ENCODE peak calls at places on chromosomes 7 and 10, in ten cellular contexts. B, Q, F, H, N, G, C, U, A and E are unnamed samples.

GRCh38 chr10:35216303-35216905 is 89.8 kb downstream of the CREM start:
- DNase-seq in U (no peak), Q (peak; percentile 28), H (peak; percentile 21), C (peak; percentile 52), G (peak; percentile 46), N (peak; percentile 48), A (no peak), F (peak; percentile 25), B (peak; percentile 38), E (no peak)

GRCh38 chr7:69452797-69453196 is 145.5 kb upstream of the AUTS2 start:
- DNase-seq in A (no peak), N (no peak), G (no peak), U (no peak), B (no peak), Q (no peak), F (no peak), H (no peak), C (no peak), E (no peak)

GRCh38 chr7:78565784-78566183 is 767.2 kb downstream of the PHTF2 start:
- DNase-seq in A (no peak), Q (no peak), H (no peak), B (no peak), N (no peak), G (no peak), F (no peak), C (no peak), U (no peak), E (no peak)

GRCh38 chr10:102403115-102403514 is 7.6 kb downstream of the NFKB2 start:
- DNase-seq in N (no peak), F (no peak), B (no peak), Q (no peak), H (no peak), U (no peak), C (no peak), G (no peak), A (no peak), E (no peak)

GRCh38 chr7:139523988-139524815 is 717 bp downstream of the CLEC2L start:
- DNase-seq in A (no peak), F (no peak), G (no peak), C (no peak), Q (no peak), B (no peak), N (no peak), U (no peak), H (no peak), E (no peak)

GRCh38 chr10:4765428-4765827 is 60.6 kb upstream of the AKR1E2 start:
- DNase-seq in U (no peak), G (no peak), N (no peak), Q (no peak), B (no peak), F (no peak), A (no peak), H (peak; percentile 56), C (no peak), E (no peak)

GRCh38 chr10:132630666-132631347 is 93.2 kb downstream of the INPP5A start:
- DNase-seq in H (no peak), B (peak; percentile 49), A (no peak), F (peak; percentile 84), U (no peak), C (peak; percentile 51), N (peak; percentile 57), Q (peak; percentile 37), G (peak; percentile 65), E (no peak)

GRCh38 chr10:25047902-25048301 is 31.5 kb downstream of the THNSL1 start:
- DNase-seq in U (no peak), Q (no peak), A (no peak), H (peak; percentile 66), B (no peak), N (peak; percentile 96), F (no peak), C (no peak), G (peak; percentile 53), E (no peak)

GRCh38 chr10:5948999-5949759 is 28.2 kb downstream of the IL15RA start:
- DNase-seq in U (peak; percentile 36), C (peak; percentile 66), G (no peak), A (peak; percentile 82), H (peak; percentile 71), N (peak; percentile 84), F (peak; percentile 59), Q (peak; percentile 70), B (peak; percentile 64), E (no peak)

GRCh38 chr7:151586531-151587270 is 67.0 kb upstream of the RHEB start:
- DNase-seq in A (no peak), G (no peak), N (no peak), F (no peak), C (no peak), U (no peak), B (no peak), H (no peak), Q (no peak), E (no peak)
- TF ChIP-seq CTCF in A (no peak), G (no peak), N (no peak), F (no peak), C (no peak), U (no peak), B (no peak), H (no peak), Q (no peak), E (no peak)

GRCh38 chr7:150322833-150323681 is at the start of the genes ACTR3C and LRRC61:
- DNase-seq in B (peak; percentile 77), Q (peak; percentile 73), U (no peak), F (peak; percentile 46), H (no peak), N (peak; percentile 43), G (no peak), C (peak; percentile 81), A (peak; percentile 88), E (peak; percentile 64)

GRCh38 chr7:150324366-150324961 is 1.1 kb upstream of the ACTR3C start:
- DNase-seq in F (no peak), C (no peak), U (no peak), A (no peak), Q (peak; percentile 69), H (peak; percentile 11), G (no peak), N (peak; percentile 61), B (no peak), E (no peak)

GRCh38 chr7:150321788-150322113 is 1.4 kb upstream of the LRRC61 start:
- DNase-seq in U (no peak), A (no peak), B (no peak), G (no peak), H (no peak), C (no peak), F (no peak), Q (no peak), N (no peak), E (no peak)

GRCh38 chr7:150323682-150324365 is 479 bp upstream of the ACTR3C start:
- DNase-seq in F (no peak), B (no peak), N (peak; percentile 22), C (no peak), Q (peak; percentile 68), U (no peak), H (no peak), A (no peak), G (no peak), E (no peak)

GRCh38 chr7:150322114-150322832 is 882 bp upstream of the LRRC61 start:
- DNase-seq in Q (peak; percentile 27), U (no peak), F (no peak), B (no peak), N (no peak), A (no peak), G (no peak), C (no peak), H (no peak), E (no peak)
- H3K4me3 ChIP-seq in Q (peak overlapping the region; percentile 74), U (no peak overlapping the region), F (peak overlapping the region; percentile 74), B (peak overlapping the region; percentile 87), N (peak overlapping the region; percentile 45), A (peak overlapping the region; percentile 64), G (peak overlapping the region; percentile 71), C (peak overlapping the region; percentile 61), H (no peak overlapping the region), E (no peak overlapping the region)

GRCh38 chr7:102046373-102047117 is 229.1 kb downstream of the CUX1 start:
- DNase-seq in N (no peak), B (no peak), Q (no peak), C (no peak), H (peak; percentile 25), U (no peak), G (no peak), A (peak; percentile 32), F (no peak), E (no peak)

GRCh38 chr7:102047167-102047566 is 229.7 kb downstream of the CUX1 start:
- DNase-seq in B (no peak), C (no peak), F (no peak), H (no peak), G (no peak), N (no peak), Q (no peak), U (no peak), A (no peak), E (no peak)

GRCh38 chr7:102045681-102046372 is 228.4 kb downstream of the CUX1 start:
- DNase-seq in C (no peak), Q (no peak), G (no peak), A (peak; percentile 55), N (no peak), U (no peak), B (no peak), H (no peak), F (no peak), E (no peak)

GRCh38 chr7:102044641-102044983 is 227.2 kb downstream of the CUX1 start:
- DNase-seq in G (no peak), A (no peak), N (no peak), B (no peak), Q (no peak), F (no peak), U (no peak), C (no peak), H (no peak), E (no peak)

GRCh38 chr7:102044984-102045673 is 227.7 kb downstream of the CUX1 start:
- DNase-seq in F (peak; percentile 65), Q (no peak), N (peak; percentile 91), B (no peak), U (peak; percentile 84), C (peak; percentile 66), G (peak; percentile 51), A (peak; percentile 72), H (peak; percentile 93), E (peak; percentile 20)
- H3K27ac ChIP-seq in F (peak overlapping the region; percentile 75), Q (no peak overlapping the region), N (peak overlapping the region; percentile 39), B (peak overlapping the region; percentile 37), U (peak overlapping the region; percentile 57), C (no peak overlapping the region), G (peak overlapping the region; percentile 70), A (no peak overlapping the region), H (peak overlapping the region; percentile 41), E (no peak overlapping the region)

DNA sequence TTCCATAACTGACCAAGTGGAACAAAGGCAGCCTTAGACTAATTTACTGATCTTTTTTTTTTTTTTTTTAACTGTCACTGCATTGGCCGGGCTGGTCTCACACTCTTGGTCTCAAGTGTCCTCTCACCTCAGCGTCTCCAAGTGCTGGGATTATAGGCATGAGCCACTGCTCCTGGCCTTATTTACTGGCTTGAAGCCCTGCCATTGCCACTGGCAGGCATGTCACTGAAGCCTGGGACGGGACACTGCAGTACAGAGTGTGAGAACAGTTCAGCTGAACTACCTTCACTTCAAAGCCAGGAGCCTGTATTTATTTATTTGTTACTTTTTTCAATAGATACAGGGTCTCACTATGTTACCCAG is 15.4 kb upstream of the ARHGAP12 start:
- DNase-seq in H (no peak), U (no peak), F (no peak), Q (no peak), C (no peak), G (no peak), N (no peak), A (no peak), B (no peak), E (no peak)
- TF ChIP-seq CTCF in H (no peak), U (no peak), F (no peak), Q (no peak), C (no peak), G (no peak), N (no peak), A (no peak), B (no peak), E (no peak)